ENCODE peak calls at places on chromosomes 2 and 18, in seven cellular contexts. Z is bronchial epithelial cell, S is left ventricle myocardium inferior, R is H9, B is neural progenitor cell, A is endothelial cell, H is GM23338. M is an unnamed sample.

GRCh38 chr2:9256570-9257043 is 50.0 kb downstream of the ASAP2 start:
- DNase-seq in H (no peak), B (peak), R (peak), Z (no peak), S (no peak), A (no peak), M (no peak)

GRCh38 chr2:226475650-226476049 is 324.0 kb downstream of the IRS1 start:
- DNase-seq in R (no peak), A (no peak), B (no peak), S (no peak), Z (peak), H (peak), M (no peak)

GRCh38 chr2:74945783-74946165 is 12.7 kb upstream of the POLE4 start:
- DNase-seq in A (no peak), B (no peak), H (no peak), S (no peak), Z (no peak), R (no peak), M (no peak)

GRCh38 chr2:99278793-99279291 is 22.2 kb downstream of the LYG1 start:
- DNase-seq in A (no peak), R (no peak), H (no peak), B (no peak), Z (peak), S (no peak), M (no peak)

GRCh38 chr18:68056936-68057335 is 540.4 kb upstream of the DSEL start:
- DNase-seq in Z (no peak), B (no peak), R (no peak), S (no peak), H (no peak), A (no peak), M (no peak)

GRCh38 chr2:171923206-171923605 is 945 bp downstream of the HAT1 start:
- DNase-seq in H (peak), R (no peak), A (no peak), S (no peak), Z (peak), B (no peak), M (no peak)

GRCh38 chr2:231662028-231662810 is 46.1 kb upstream of the PTMA start:
- DNase-seq in Z (peak), B (peak), H (peak), S (peak), R (peak), A (peak), M (no peak)

GRCh38 chr2:209496586-209496982 is 72.7 kb downstream of the MAP2 start:
- DNase-seq in S (no peak), Z (peak), B (no peak), R (no peak), H (no peak), A (no peak), M (no peak)

GRCh38 chr2:120845281-120845680 is 109.6 kb downstream of the GLI2 start:
- DNase-seq in A (no peak), Z (no peak), H (no peak), S (peak), R (no peak), B (no peak), M (no peak)

GRCh38 chr2:234111523-234111922 is 61.0 kb downstream of the SPP2 start:
- DNase-seq in R (no peak), S (no peak), B (no peak), Z (peak), A (no peak), H (no peak), M (no peak)

GRCh38 chr2:175195012-175195411 is 13.5 kb upstream of the ATP5MC3 start:
- DNase-seq in B (no peak), A (no peak), Z (no peak), H (no peak), S (no peak), R (no peak), M (no peak)

GRCh38 chr18:79576686-79577351 is 102.8 kb upstream of the CTDP1 start:
- DNase-seq in R (peak), Z (no peak), S (peak), H (no peak), A (no peak), B (no peak), M (no peak)

GRCh38 chr18:8380926-8381325 is 228.3 kb upstream of the RAB12 start:
- DNase-seq in H (no peak), B (no peak), S (no peak), Z (no peak), R (no peak), A (no peak), M (no peak)

GRCh38 chr18:2723207-2723606 is 67.7 kb downstream of the SMCHD1 start:
- DNase-seq in A (no peak), Z (no peak), R (no peak), H (no peak), B (no peak), S (no peak), M (no peak)

GRCh38 chr2:188576006-188576405 is 284.3 kb downstream of the GULP1 start:
- DNase-seq in H (no peak), B (no peak), A (no peak), Z (no peak), S (no peak), R (no peak), M (no peak)

GRCh38 chr18:50097702-50098101 is 97.2 kb downstream of the MYO5B start:
- DNase-seq in B (no peak), A (no peak), Z (peak), S (no peak), H (no peak), R (no peak), M (no peak)

GRCh38 chr2:217887841-217888665 is 114.7 kb downstream of the TNS1 start:
- DNase-seq in B (no peak), H (no peak), A (no peak), R (no peak), Z (no peak), S (peak), M (no peak)

GRCh38 chr2:197369228-197369945 is 58.8 kb upstream of the ANKRD44 start:
- DNase-seq in A (no peak), H (no peak), Z (no peak), R (no peak), S (no peak), B (no peak), M (no peak)

GRCh38 chr2:190180313-190181065 is 118.0 kb upstream of the MSTN start:
- DNase-seq in S (peak), Z (no peak), H (peak), A (peak), R (peak), B (peak), M (peak)

GRCh38 chr2:70946832-70947442 is 11.2 kb downstream of the ATP6V1B1 start:
- DNase-seq in B (peak), A (peak), R (peak), S (no peak), H (peak), Z (peak), M (no peak)

GRCh38 chr2:71548589-71549485 is 95.5 kb downstream of the DYSF start:
- DNase-seq in A (peak), R (peak), S (peak), B (peak), H (peak), Z (peak), M (no peak)

GRCh38 chr2:36178384-36178783 is 177.2 kb upstream of the CRIM1 start:
- DNase-seq in Z (no peak), R (no peak), B (no peak), S (no peak), H (no peak), A (no peak), M (no peak)

DNA sequence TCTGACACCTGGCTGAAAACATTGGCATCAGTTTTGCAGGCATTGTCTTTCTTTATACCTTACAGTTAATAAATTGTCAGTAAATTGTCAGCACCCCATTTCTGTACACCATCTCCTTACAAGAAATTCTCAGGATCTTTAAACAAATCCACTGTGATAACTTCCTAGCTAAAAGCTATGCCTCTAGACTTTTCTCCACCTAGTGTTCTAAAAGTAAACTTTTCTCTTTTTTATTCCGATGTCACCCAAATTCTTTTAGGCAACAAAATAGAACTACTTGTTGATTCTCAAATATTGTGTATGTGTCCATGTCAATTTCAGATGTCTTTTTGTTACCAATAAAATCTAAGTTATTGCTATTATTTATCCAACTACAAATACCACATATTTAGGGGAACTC is 617.4 kb upstream of the NRXN1 start:
- DNase-seq in R (no peak), H (no peak), A (no peak), S (no peak), Z (no peak), B (no peak), M (no peak)
- TF ChIP-seq CTCF in R (peak), H (peak), A (no peak), S (no peak), Z (no peak), B (peak), M (no peak)

GRCh38 chr2:222862068-222862914 is 1.5 kb downstream of the ACSL3 start:
- DNase-seq in B (peak), H (no peak), A (no peak), S (no peak), Z (peak), R (no peak), M (no peak)
- TF ChIP-seq CTCF in B (no peak), H (no peak), A (no peak), S (peak), Z (peak), R (no peak), M (peak)

GRCh38 chr2:236642584-236643291 is 73.1 kb downstream of the ACKR3 start:
- DNase-seq in B (no peak), R (peak), H (peak), A (no peak), Z (peak), S (peak), M (no peak)
- TF ChIP-seq CTCF in B (no peak), R (no peak), H (no peak), A (no peak), Z (no peak), S (no peak), M (no peak)

GRCh38 chr2:29718326-29718725 is 203.1 kb downstream of the ALK start:
- DNase-seq in Z (no peak), R (no peak), A (no peak), H (no peak), B (no peak), S (no peak), M (no peak)

GRCh38 chr2:29715655-29716054 is 205.7 kb downstream of the ALK start:
- DNase-seq in S (no peak), B (no peak), A (no peak), Z (no peak), H (no peak), R (no peak), M (no peak)

GRCh38 chr2:29719626-29720025 is 201.8 kb downstream of the ALK start:
- DNase-seq in R (no peak), S (no peak), Z (no peak), A (no peak), H (no peak), B (peak), M (no peak)

GRCh38 chr2:29714333-29714732 is 207.1 kb downstream of the ALK start:
- DNase-seq in R (no peak), A (no peak), S (no peak), H (peak), B (no peak), Z (no peak), M (no peak)
- TF ChIP-seq CTCF in R (no peak), A (no peak), S (no peak), H (no peak), B (no peak), Z (peak), M (no peak)

GRCh38 chr2:42359304-42359749 is 1.7 kb downstream of the COX7A2L start:
- DNase-seq in R (no peak), B (no peak), A (no peak), Z (peak), H (no peak), S (no peak), M (no peak)

GRCh38 chr2:42360493-42360889 is 526 bp downstream of the COX7A2L start:
- DNase-seq in A (no peak), B (peak), S (no peak), Z (no peak), H (no peak), R (no peak), M (no peak)

GRCh38 chr2:42361728-42362298 is 796 bp upstream of the COX7A2L start:
- DNase-seq in H (no peak), S (no peak), A (no peak), Z (no peak), R (no peak), B (no peak), M (no peak)

GRCh38 chr2:42359894-42360483 is 1.0 kb downstream of the COX7A2L start:
- DNase-seq in A (peak), H (no peak), R (no peak), Z (peak), B (no peak), S (no peak), M (no peak)

GRCh38 chr2:42360890-42361727 is at the start of gene COX7A2L:
- DNase-seq in B (peak), S (peak), A (peak), H (peak), R (peak), Z (peak), M (peak)
- TF ChIP-seq CTCF in B (peak), S (peak), A (no peak), H (no peak), R (peak), Z (peak), M (peak)

GRCh38 chr2:211055438-211055837 is 499.0 kb downstream of the CPS1 start:
- DNase-seq in Z (no peak), B (peak), S (no peak), R (peak), H (peak), A (peak), M (no peak)
- TF ChIP-seq CTCF in Z (no peak), B (peak), S (no peak), R (peak), H (peak), A (no peak), M (no peak)

GRCh38 chr2:122514451-122514996 is 759.1 kb downstream of the TSN start:
- DNase-seq in Z (peak), S (no peak), R (no peak), H (no peak), B (no peak), A (no peak), M (no peak)
- TF ChIP-seq CTCF in Z (no peak), S (no peak), R (no peak), H (no peak), B (no peak), A (no peak), M (no peak)

DNA sequence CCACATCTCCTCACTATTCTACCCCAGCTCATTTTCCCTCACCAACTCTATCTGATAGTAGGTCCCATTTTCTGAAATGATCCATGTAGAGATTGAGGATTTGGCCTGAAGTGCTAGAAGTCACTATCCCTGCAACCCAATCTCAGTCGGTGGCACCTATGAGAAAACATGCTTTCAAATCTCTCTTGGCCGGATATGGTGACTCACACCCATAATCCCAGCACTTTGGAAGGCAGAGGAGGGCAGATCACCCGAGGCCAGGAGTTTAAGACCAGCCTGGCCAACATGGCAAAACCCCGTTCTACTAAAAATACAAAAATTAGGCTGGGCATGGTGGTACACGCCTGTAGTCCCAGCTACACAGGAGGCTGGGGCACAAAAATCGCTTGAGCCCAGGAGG is 19.1 kb upstream of the MARCHF4 start:
- DNase-seq in S (no peak), Z (peak), H (no peak), R (no peak), B (no peak), A (no peak), M (no peak)
- TF ChIP-seq CTCF in S (no peak), Z (no peak), H (no peak), R (no peak), B (no peak), A (no peak), M (no peak)

GRCh38 chr2:215794829-215795546 is 218.4 kb downstream of the MREG start:
- DNase-seq in B (peak), Z (no peak), H (peak), A (peak), R (peak), S (no peak), M (no peak)
- TF ChIP-seq CTCF in B (peak), Z (no peak), H (peak), A (no peak), R (peak), S (no peak), M (no peak)

GRCh38 chr2:111698743-111699554 is 185.0 kb downstream of the ANAPC1 start:
- DNase-seq in R (peak), Z (peak), B (no peak), H (peak), A (no peak), S (peak), M (no peak)
- TF ChIP-seq CTCF in R (peak), Z (peak), B (peak), H (no peak), A (no peak), S (no peak), M (no peak)

M was measured in D721Med.